ENCODE peak calls at places on chromosome 9, in six cellular contexts. A is mucosa of descending colon, T is PC-3, P is cardiac muscle cell, E is esophagus squamous epithelium, O is GM12878. K is an unnamed sample. For H3K4me1, the result is how much of the 10 kb centered on the place peaks cover.

GRCh38 chr9:129138476-129139232 is 27.4 kb downstream of the PTPA start:
- DNase-seq in A (no peak), T (peak), P (peak), E (no peak), O (no peak), K (peak)

GRCh38 chr9:8365029-8365428 is 565.5 kb upstream of the DMAC1 start:
- DNase-seq in A (no peak), T (peak), P (peak), E (no peak), O (no peak), K (no peak)

GRCh38 chr9:96441798-96442445 is 8.0 kb upstream of the HABP4 start:
- DNase-seq in A (peak), T (peak), P (peak), E (no peak), O (no peak), K (no peak)

GRCh38 chr9:112971415-112971814 is 40.6 kb downstream of the ZNF883 start:
- DNase-seq in A (peak), T (peak), P (peak), E (no peak), O (no peak), K (no peak)

GRCh38 chr9:88661759-88662158 is 126.8 kb downstream of the NXNL2 start:
- DNase-seq in A (no peak), T (peak), P (peak), E (no peak), O (no peak), K (no peak)

GRCh38 chr9:136646827-136647711 is 15.6 kb upstream of the EGFL7 start:
- DNase-seq in A (no peak), T (no peak), P (no peak), E (no peak), O (no peak), K (no peak)

GRCh38 chr9:26893030-26893676 is 551 bp upstream of the CAAP1 start:
- DNase-seq in A (no peak), T (no peak), P (no peak), E (no peak), O (no peak), K (no peak)

GRCh38 chr9:124392855-124393460 is 22.3 kb downstream of the PSMB7 start:
- DNase-seq in A (no peak), T (peak), P (peak), E (no peak), O (no peak), K (no peak)

GRCh38 chr9:86795047-86795437 is 152.3 kb downstream of the GAS1 start:
- DNase-seq in A (no peak), T (no peak), P (no peak), E (no peak), O (no peak), K (no peak)

GRCh38 chr9:125361837-125362531 is 100.4 kb downstream of the GAPVD1 start:
- DNase-seq in A (peak), T (peak), P (peak), E (no peak), O (no peak), K (no peak)

GRCh38 chr9:91039125-91039834 is 237.7 kb downstream of the SYK start:
- DNase-seq in A (no peak), T (no peak), P (no peak), E (no peak), O (no peak), K (no peak)

GRCh38 chr9:20315672-20316071 is 306.6 kb downstream of the MLLT3 start:
- DNase-seq in A (no peak), T (peak), P (peak), E (no peak), O (no peak), K (no peak)

GRCh38 chr9:83940590-83941303 is 19.5 kb upstream of the KIF27 start:
- DNase-seq in A (no peak), T (no peak), P (no peak), E (no peak), O (no peak), K (no peak)

GRCh38 chr9:131661954-131662621 is 77.8 kb downstream of the RAPGEF1 start:
- DNase-seq in A (no peak), T (no peak), P (no peak), E (no peak), O (no peak), K (no peak)

GRCh38 chr9:14260101-14260500 is 53.8 kb downstream of the NFIB start:
- DNase-seq in A (no peak), T (peak), P (no peak), E (no peak), O (no peak), K (no peak)

GRCh38 chr9:100492952-100493351 is 20.0 kb downstream of the TMEFF1 start:
- DNase-seq in A (no peak), T (peak), P (peak), E (no peak), O (no peak), K (no peak)

GRCh38 chr9:135130266-135130976 is 43.0 kb downstream of the OLFM1 start:
- DNase-seq in A (peak), T (no peak), P (no peak), E (no peak), O (peak), K (no peak)

GRCh38 chr9:99130069-99130468 is 25.2 kb downstream of the TGFBR1 start:
- DNase-seq in A (no peak), T (no peak), P (no peak), E (no peak), O (peak), K (no peak)

GRCh38 chr9:77556396-77556795 is 91.7 kb downstream of the GNA14 start:
- DNase-seq in A (no peak), T (no peak), P (no peak), E (no peak), O (no peak), K (no peak)

GRCh38 chr9:111036068-111036789 is 2.0 kb downstream of the LPAR1 start:
- DNase-seq in A (peak), T (peak), P (peak), E (no peak), O (no peak), K (no peak)

GRCh38 chr9:113609562-113610318 is 146.2 kb downstream of the RGS3 start:
- DNase-seq in A (peak), T (no peak), P (peak), E (no peak), O (no peak), K (peak)

GRCh38 chr9:112180387-112180881 is 5.3 kb upstream of the SUSD1 start:
- DNase-seq in A (no peak), T (peak), P (no peak), E (no peak), O (no peak), K (no peak)

GRCh38 chr9:12906646-12907045 is 131.8 kb downstream of the LURAP1L start:
- DNase-seq in A (no peak), T (no peak), P (no peak), E (no peak), O (no peak), K (no peak)

GRCh38 chr9:130539473-130540223 is 39.7 kb upstream of the FUBP3 start:
- DNase-seq in A (peak), T (peak), P (peak), E (no peak), O (no peak), K (no peak)

GRCh38 chr9:125409637-125410521 is 148.3 kb downstream of the GAPVD1 start:
- DNase-seq in A (no peak), T (peak), P (no peak), E (no peak), O (no peak), K (no peak)

DNA sequence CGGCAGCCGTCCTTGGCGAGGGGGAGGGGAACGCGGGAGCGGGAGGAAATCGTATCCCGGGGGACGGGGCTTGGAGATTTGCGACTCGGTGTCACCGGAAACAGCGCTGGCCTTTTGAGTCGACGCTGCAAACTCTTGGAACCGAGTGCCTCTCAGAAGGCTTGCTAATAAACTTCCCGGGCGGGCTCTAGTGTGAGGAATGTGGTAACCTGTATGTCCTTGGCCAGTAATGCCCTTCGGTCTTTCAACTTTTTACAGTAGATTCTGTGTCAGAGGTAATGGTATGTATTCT is 82.7 kb downstream of the PTPDC1 start:
- DNase-seq in A (no peak), T (no peak), P (no peak), E (peak), O (no peak), K (no peak)
- H3K4me1 ChIP-seq in A (under half), T (under half), P (under half), E (half or more), O (under half), K (under half)

GRCh38 chr9:97516111-97516510 is 14.6 kb downstream of the TMOD1 start:
- DNase-seq in A (no peak), T (no peak), P (no peak), E (no peak), O (no peak), K (no peak)
- H3K4me1 ChIP-seq in A (under half), T (under half), P (under half), E (under half), O (under half), K (under half)

DNA sequence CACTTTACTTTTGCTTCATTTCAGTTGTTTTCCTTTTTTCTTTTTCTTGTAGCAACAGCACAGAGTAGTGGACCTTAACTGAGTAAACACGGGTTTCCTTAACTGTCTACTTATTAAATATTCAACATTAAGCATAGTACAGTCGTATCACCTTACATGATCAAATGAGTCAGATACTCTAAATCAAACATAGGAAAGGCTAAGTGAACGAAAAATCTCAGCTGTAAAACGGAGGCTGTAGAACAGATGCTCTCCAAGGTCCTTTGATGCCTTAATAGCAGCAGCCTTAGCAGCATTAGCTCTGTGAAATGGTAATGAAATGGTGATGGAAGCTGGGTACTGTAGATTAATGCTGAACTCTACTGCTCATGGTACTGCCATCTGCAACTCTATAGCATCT is 1433.3 kb upstream of the C9orf72 start:
- DNase-seq in A (no peak), T (peak), P (no peak), E (no peak), O (no peak), K (no peak)
- H3K4me1 ChIP-seq in A (under half), T (under half), P (under half), E (under half), O (under half), K (under half)

GRCh38 chr9:109454601-109455155 is 43.4 kb downstream of the PTPN3 start:
- DNase-seq in A (no peak), T (no peak), P (no peak), E (no peak), O (no peak), K (no peak)

GRCh38 chr9:109452761-109453160 is 45.3 kb downstream of the PTPN3 start:
- DNase-seq in A (no peak), T (no peak), P (peak), E (no peak), O (no peak), K (no peak)

GRCh38 chr9:109451311-109452025 is 46.6 kb downstream of the PTPN3 start:
- DNase-seq in A (no peak), T (peak), P (no peak), E (no peak), O (no peak), K (no peak)

GRCh38 chr9:109454041-109454440 is 44.1 kb downstream of the PTPN3 start:
- DNase-seq in A (no peak), T (no peak), P (no peak), E (no peak), O (no peak), K (no peak)

GRCh38 chr9:109453210-109453842 is 44.8 kb downstream of the PTPN3 start:
- DNase-seq in A (no peak), T (peak), P (peak), E (no peak), O (no peak), K (no peak)
- H3K4me1 ChIP-seq in A (under half), T (under half), P (under half), E (under half), O (under half), K (under half)

GRCh38 chr9:5832543-5833529 is at the start of gene ERMP1:
- DNase-seq in A (peak), T (peak), P (peak), E (peak), O (no peak), K (peak)
- H3K4me1 ChIP-seq in A (under half), T (under half), P (under half), E (under half), O (under half), K (under half)